ENCODE peak calls at places on chromosomes 5 and 9, in eight cellular contexts. A is HEK293T; G is immature natural killer cell; O is activated T-helper 1 cell treated with anti-CD3 and anti-CD28 coated beads, Interleukin-2, amount 50 U/mL, for 16 hours; S is sciatic nerve; F is OCI-LY7; P is stimulated activated CD4-positive, alpha-beta T cell treated with anti-CD3 and anti-CD28 coated beads, Interleukin-1b, Interleukin-23, amount 100 ng/mL, for 48 hours; I is iPS-NIHi11. L is an unnamed sample.
A peak's percentile ranks its signal among the peaks of the same experiment; 100 is the strongest.

GRCh38 chr9:137813651-137814415 is 63.7 kb upstream of the CACNA1B start:
- DNase-seq in F (no peak), I (no peak), O (no peak), A (no peak), G (no peak), S (no peak), P (no peak), L (no peak)

GRCh38 chr9:116087751-116088194 is 65.8 kb upstream of the PAPPA start:
- DNase-seq in S (no peak), O (no peak), I (no peak), A (no peak), P (no peak), G (no peak), F (no peak), L (no peak)

GRCh38 chr5:113340537-113340936 is 94.3 kb downstream of the TSSK1B start:
- DNase-seq in G (no peak), A (no peak), O (no peak), S (no peak), P (no peak), F (no peak), I (no peak), L (no peak)

GRCh38 chr5:111820072-111820471 is 63.1 kb upstream of the NREP start:
- DNase-seq in S (no peak), A (no peak), I (no peak), O (no peak), F (peak; percentile 41), P (no peak), G (no peak), L (no peak)

GRCh38 chr5:56845277-56845676 is 29.9 kb downstream of the MAP3K1 start:
- DNase-seq in O (no peak), I (no peak), A (no peak), F (peak; percentile 53), S (no peak), P (no peak), G (no peak), L (no peak)

GRCh38 chr5:133691448-133691847 is 79.1 kb upstream of the FSTL4 start:
- DNase-seq in O (no peak), S (no peak), P (no peak), I (no peak), A (no peak), G (no peak), F (no peak), L (no peak)

GRCh38 chr9:69023650-69024049 is 9.7 kb upstream of the PRKACG start:
- DNase-seq in F (no peak), S (no peak), A (no peak), O (no peak), P (no peak), G (no peak), I (peak; percentile 71), L (no peak)

GRCh38 chr5:175517824-175518450 is 39.6 kb downstream of the SFXN1 start:
- DNase-seq in G (no peak), P (peak; percentile 91), I (no peak), F (no peak), A (no peak), O (peak; percentile 61), S (no peak), L (no peak)

GRCh38 chr5:169290895-169291294 is 10.0 kb downstream of the SLIT3 start:
- DNase-seq in A (no peak), S (no peak), P (no peak), G (no peak), I (no peak), F (no peak), O (no peak), L (no peak)

GRCh38 chr9:95116002-95116819 is 201.3 kb downstream of the FANCC start:
- DNase-seq in G (no peak), F (no peak), S (no peak), A (no peak), P (no peak), O (no peak), I (no peak), L (no peak)